ENCODE peak calls at places on chromosomes 4 and X, in five cellular contexts. I, E, U, K and G are unnamed samples.
A peak's percentile ranks its signal among the peaks of the same experiment; 100 is the strongest.

GRCh38 chr4:39435875-39436563 is 22.7 kb downstream of the RPL9 start:
- DNase-seq in I (no peak), E (no peak), U (no peak), K (no peak), G (no peak)

GRCh38 chr4:133390198-133390855 is 241.2 kb downstream of the PCDH10 start:
- DNase-seq in I (no peak), E (no peak), U (no peak), K (no peak), G (no peak)

GRCh38 chrX:50644496-50644895 is 169.5 kb downstream of the SHROOM4 start:
- DNase-seq in I (no peak), E (no peak), U (no peak), K (no peak), G (no peak)

GRCh38 chr4:153211986-153212720 is 7.9 kb downstream of the TRIM2 start:
- DNase-seq in I (no peak), E (no peak), U (no peak), K (no peak), G (no peak)

GRCh38 chr4:2296621-2297601 is 35.0 kb upstream of the MXD4 start:
- DNase-seq in I (no peak), E (no peak), U (no peak), K (no peak), G (no peak)

GRCh38 chr4:35300996-35301774 is 943.1 kb downstream of the ARAP2 start:
- DNase-seq in I (no peak), E (no peak), U (no peak), K (no peak), G (no peak)

GRCh38 chr4:123444298-123444731 is 47.7 kb downstream of the SPRY1 start:
- DNase-seq in I (no peak), E (peak; percentile 93), U (no peak), K (no peak), G (no peak)

GRCh38 chr4:76981649-76982048 is 32.1 kb downstream of the SEPTIN11 start:
- DNase-seq in I (no peak), E (no peak), U (no peak), K (no peak), G (no peak)

GRCh38 chr4:52658671-52659015 is 458 bp downstream of the USP46 start:
- DNase-seq in I (no peak), E (no peak), U (no peak), K (peak; percentile 48), G (no peak)

GRCh38 chr4:152357206-152357605 is 178.7 kb downstream of the FBXW7 start:
- DNase-seq in I (no peak), E (no peak), U (no peak), K (no peak), G (no peak)

GRCh38 chr4:83108101-83108861 is 6.2 kb downstream of the PLAC8 start:
- DNase-seq in I (no peak), E (no peak), U (no peak), K (no peak), G (no peak)

GRCh38 chr4:83114576-83114975 is at the start of gene PLAC8:
- DNase-seq in I (no peak), E (peak; percentile 69), U (no peak), K (peak; percentile 29), G (peak; percentile 51)

GRCh38 chr4:55028196-55028595 is 97.2 kb downstream of the KDR start:
- DNase-seq in I (no peak), E (no peak), U (no peak), K (no peak), G (no peak)

GRCh38 chr4:60718874-60719273 is 481.3 kb upstream of the ADGRL3 start:
- DNase-seq in I (no peak), E (no peak), U (no peak), K (no peak), G (no peak)

GRCh38 chr4:72418458-72418857 is 150.6 kb downstream of the ADAMTS3 start:
- DNase-seq in I (no peak), E (no peak), U (no peak), K (no peak), G (no peak)

GRCh38 chr4:10320130-10320529 is 137.1 kb downstream of the ZNF518B start:
- DNase-seq in I (no peak), E (peak; percentile 79), U (no peak), K (no peak), G (no peak)

GRCh38 chrX:66110112-66110511 is 53.9 kb upstream of the HEPH start:
- DNase-seq in I (no peak), E (no peak), U (no peak), K (no peak), G (no peak)

GRCh38 chr4:74292111-74292870 is 16.0 kb upstream of the EPGN start:
- DNase-seq in I (no peak), E (no peak), U (no peak), K (no peak), G (no peak)

GRCh38 chrX:113522814-113523213 is 682.2 kb upstream of the AMOT start:
- DNase-seq in I (no peak), E (no peak), U (no peak), K (peak; percentile 1), G (no peak)

GRCh38 chr4:11954093-11954492 is 525.4 kb upstream of the HS3ST1 start:
- DNase-seq in I (no peak), E (no peak), U (no peak), K (no peak), G (no peak)

GRCh38 chr4:94559351-94559806 is 107.6 kb downstream of the PDLIM5 start:
- DNase-seq in I (no peak), E (no peak), U (no peak), K (no peak), G (no peak)

GRCh38 chrX:44621088-44621487 is 78.4 kb upstream of the FUNDC1 start:
- DNase-seq in I (peak; percentile 52), E (no peak), U (no peak), K (no peak), G (no peak)

GRCh38 chr4:151294833-151295496 is 18.0 kb downstream of the PRSS48 start:
- DNase-seq in I (no peak), E (no peak), U (no peak), K (no peak), G (no peak)

GRCh38 chrX:29024813-29025342 is 437.6 kb downstream of the IL1RAPL1 start:
- DNase-seq in I (no peak), E (no peak), U (no peak), K (no peak), G (no peak)

GRCh38 chrX:53930513-53931380 is 113.5 kb downstream of the PHF8 start:
- DNase-seq in I (no peak), E (peak; percentile 5), U (no peak), K (no peak), G (no peak)

GRCh38 chr4:189656551-189657165 is 284.0 kb upstream of the FRG1 start:
- DNase-seq in I (no peak), E (no peak), U (no peak), K (no peak), G (no peak)

GRCh38 chr4:41146716-41147506 is 67.4 kb downstream of the APBB2 start:
- DNase-seq in I (peak; percentile 21), E (no peak), U (no peak), K (no peak), G (peak; percentile 53)

GRCh38 chr4:90670183-90670582 is 543.0 kb downstream of the CCSER1 start:
- DNase-seq in I (no peak), E (no peak), U (no peak), K (no peak), G (no peak)
- TF ChIP-seq POLR2AphosphoS5 in I (no peak), E (no peak), U (no peak), K (no peak), G (no peak)

GRCh38 chrX:109841869-109842579 is 109.0 kb upstream of the ACSL4 start:
- DNase-seq in I (no peak), E (no peak), U (no peak), K (no peak), G (no peak)
- TF ChIP-seq POLR2AphosphoS5 in I (no peak), E (no peak), U (no peak), K (no peak), G (no peak)

GRCh38 chr4:24475756-24476155 is 108.6 kb downstream of the DHX15 start:
- DNase-seq in I (no peak), E (no peak), U (no peak), K (no peak), G (no peak)

GRCh38 chr4:24473309-24473721 is 111.0 kb downstream of the DHX15 start:
- DNase-seq in I (peak; percentile 15), E (no peak), U (no peak), K (no peak), G (no peak)

GRCh38 chr4:24471623-24472510 is 112.5 kb downstream of the DHX15 start:
- DNase-seq in I (peak; percentile 6), E (no peak), U (no peak), K (peak; percentile 32), G (no peak)

GRCh38 chr4:24470681-24471622 is 113.4 kb downstream of the DHX15 start:
- DNase-seq in I (peak; percentile 7), E (no peak), U (no peak), K (peak; percentile 36), G (no peak)

GRCh38 chr4:24472514-24473308 is 111.6 kb downstream of the DHX15 start:
- DNase-seq in I (peak; percentile 83), E (peak; percentile 50), U (peak; percentile 58), K (peak; percentile 68), G (peak; percentile 76)
- TF ChIP-seq POLR2AphosphoS5 in I (peak; percentile 8), E (no peak), U (no peak), K (no peak), G (peak; percentile 50)

GRCh38 chrX:39756086-39756883 is 341.5 kb downstream of the BCOR start:
- DNase-seq in I (no peak), E (no peak), U (no peak), K (no peak), G (no peak)

GRCh38 chrX:39757971-39758370 is 339.8 kb downstream of the BCOR start:
- DNase-seq in I (no peak), E (no peak), U (no peak), K (no peak), G (no peak)

GRCh38 chrX:39752820-39753219 is 344.9 kb downstream of the BCOR start:
- DNase-seq in I (peak; percentile 39), E (no peak), U (no peak), K (no peak), G (peak; percentile 32)

GRCh38 chrX:39753296-39753996 is 344.3 kb downstream of the BCOR start:
- DNase-seq in I (no peak), E (no peak), U (no peak), K (no peak), G (peak; percentile 46)

DNA sequence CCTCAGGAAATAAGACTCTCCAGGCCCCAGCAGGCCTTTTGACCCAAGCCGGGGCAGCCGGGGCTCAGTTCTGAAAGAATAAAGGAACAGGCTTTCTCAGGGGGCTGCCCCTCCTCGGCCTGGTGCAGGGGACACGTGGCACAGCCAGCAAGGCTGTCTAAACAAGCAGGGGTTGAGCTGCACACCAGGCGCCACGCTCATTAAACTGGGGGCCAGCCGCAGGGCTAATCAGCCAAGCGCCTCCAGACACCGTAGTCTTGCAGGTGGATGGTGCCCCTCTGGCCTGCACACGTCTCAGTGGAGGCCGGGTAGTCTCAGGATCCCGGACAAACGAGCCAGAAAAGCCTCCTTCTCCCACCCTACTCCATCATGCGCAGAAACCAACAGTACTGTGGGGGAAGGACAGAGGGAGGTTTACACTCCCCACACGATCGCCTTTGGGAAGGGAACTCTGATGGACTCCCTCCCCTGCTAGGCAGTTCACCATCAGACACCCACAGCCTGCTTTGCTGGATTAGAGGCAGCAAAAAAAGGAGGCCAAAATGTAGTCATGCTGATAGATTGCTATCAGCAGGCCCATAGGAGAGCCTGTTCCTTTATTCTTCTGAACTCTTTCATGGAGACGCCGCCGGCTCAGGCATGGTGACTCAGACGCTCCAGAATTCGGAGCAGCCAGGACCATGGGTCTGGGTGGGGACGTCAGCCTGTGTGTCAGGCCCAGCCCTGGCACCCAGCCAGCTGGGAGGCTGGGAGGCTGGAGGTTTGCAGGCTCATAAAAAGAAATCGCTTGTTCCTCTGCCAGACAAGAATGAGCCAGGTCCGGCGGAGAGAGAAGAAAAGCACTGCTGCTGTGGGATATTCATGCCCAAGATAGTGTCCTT is 342.4 kb downstream of the BCOR start:
- DNase-seq in I (peak; percentile 85), E (peak; percentile 63), U (peak; percentile 88), K (no peak), G (peak; percentile 78)
- TF ChIP-seq POLR2AphosphoS5 in I (peak; percentile 84), E (no peak), U (no peak), K (no peak), G (peak; percentile 44)

GRCh38 chr4:24638396-24638875 is 54.1 kb upstream of the DHX15 start:
- DNase-seq in I (no peak), E (no peak), U (no peak), K (no peak), G (no peak)
- TF ChIP-seq POLR2AphosphoS5 in I (no peak), E (no peak), U (no peak), K (no peak), G (no peak)